ENCODE peak calls at places on chromosomes 2 and 18, in six cellular contexts. X is astrocyte of the spinal cord; S is stimulated activated CD4-positive, alpha-beta T cell treated with anti-CD3 and anti-CD28 coated beads, Interleukin-2, amount 100 ng/mL, for 24 hours; J is T-cell; H is tibial nerve; K is COR-L47. L is an unnamed sample.

GRCh38 chr2:160425394-160425793 is 68.2 kb downstream of the RBMS1 start:
- DNase-seq in K (no peak), S (no peak), X (no peak), H (no peak), J (no peak), L (no peak)

GRCh38 chr18:73511751-73512525 is 635.7 kb downstream of the FBXO15 start:
- DNase-seq in J (no peak), X (peak), K (no peak), S (no peak), H (no peak), L (peak)

GRCh38 chr2:152647417-152648010 is 69.7 kb downstream of the PRPF40A start:
- DNase-seq in H (peak), J (no peak), S (no peak), X (peak), K (no peak), L (peak)

GRCh38 chr2:130152816-130153595 is 8.1 kb upstream of the CCDC74B start:
- DNase-seq in H (no peak), K (no peak), J (no peak), X (no peak), S (no peak), L (no peak)

GRCh38 chr2:151668737-151669136 is 65.5 kb downstream of the NEB start:
- DNase-seq in K (no peak), H (no peak), S (no peak), X (no peak), J (no peak), L (no peak)

GRCh38 chr2:233691443-233692433 is 952 bp upstream of the UGT1A6 start:
- DNase-seq in X (no peak), H (no peak), K (no peak), J (no peak), S (no peak), L (no peak)

GRCh38 chr2:56299166-56299806 is 115.5 kb downstream of the CCDC85A start:
- DNase-seq in X (no peak), S (no peak), K (no peak), H (no peak), J (no peak), L (no peak)

GRCh38 chr2:211942153-211942552 is 596.4 kb downstream of the ERBB4 start:
- DNase-seq in X (no peak), K (no peak), J (no peak), H (no peak), S (no peak), L (no peak)

GRCh38 chr2:157327200-157327599 is 1.6 kb upstream of the ERMN start:
- DNase-seq in K (no peak), H (no peak), J (no peak), X (no peak), S (no peak), L (no peak)

GRCh38 chr2:197092431-197092830 is 165.9 kb upstream of the PGAP1 start:
- DNase-seq in S (no peak), J (no peak), H (no peak), X (peak), K (peak), L (peak)

GRCh38 chr2:174662459-174662858 is 64.9 kb upstream of the WIPF1 start:
- DNase-seq in H (no peak), X (peak), S (no peak), K (no peak), J (no peak), L (no peak)

GRCh38 chr2:44295636-44296359 is 20.5 kb downstream of the SLC3A1 start:
- DNase-seq in X (no peak), H (no peak), K (no peak), J (no peak), S (no peak), L (no peak)

GRCh38 chr18:33577688-33578370 is at the start of gene ASXL3:
- DNase-seq in K (peak), S (peak), X (no peak), H (peak), J (no peak), L (peak)

GRCh38 chr18:75839041-75839440 is 411.5 kb upstream of the SMIM21 start:
- DNase-seq in X (no peak), J (no peak), H (no peak), K (no peak), S (no peak), L (no peak)

GRCh38 chr18:379665-380356 is 112.0 kb upstream of the THOC1 start:
- DNase-seq in H (no peak), K (no peak), S (no peak), J (no peak), X (no peak), L (no peak)

GRCh38 chr2:20594957-20595356 is 55.9 kb downstream of the HS1BP3 start:
- DNase-seq in S (no peak), X (no peak), J (no peak), H (no peak), K (no peak), L (no peak)

GRCh38 chr2:23760746-23761145 is 166.2 kb downstream of the ATAD2B start:
- DNase-seq in S (no peak), H (no peak), J (no peak), X (peak), K (peak), L (peak)

GRCh38 chr2:59900728-59901452 is 652.6 kb downstream of the BCL11A start:
- DNase-seq in K (no peak), H (no peak), S (no peak), X (no peak), J (no peak), L (no peak)

GRCh38 chr2:53509827-53510785 is 257.5 kb upstream of the CHAC2 start:
- DNase-seq in J (no peak), S (no peak), K (no peak), H (no peak), X (no peak), L (peak)

GRCh38 chr2:200252661-200253067 is 53.8 kb upstream of the SPATS2L start:
- DNase-seq in X (peak), S (no peak), H (no peak), J (no peak), K (no peak), L (no peak)

GRCh38 chr2:152445791-152446201 is 110.8 kb downstream of the FMNL2 start:
- DNase-seq in H (no peak), S (peak), K (no peak), J (no peak), X (peak), L (no peak)

GRCh38 chr2:29080886-29081743 is 6.8 kb upstream of the PCARE start:
- DNase-seq in S (no peak), H (no peak), X (no peak), J (no peak), K (no peak), L (no peak)

GRCh38 chr2:127415593-127416485 is 2.4 kb upstream of the PROC start:
- DNase-seq in J (peak), H (no peak), S (peak), X (peak), K (peak), L (peak)

GRCh38 chr18:57802166-57802868 is 798 bp downstream of the ATP8B1 start:
- DNase-seq in H (no peak), K (peak), J (no peak), X (no peak), S (peak), L (peak)

GRCh38 chr2:172248381-172249173 is 145.9 kb upstream of the DLX2 start:
- DNase-seq in J (no peak), H (no peak), K (no peak), X (no peak), S (no peak), L (no peak)

GRCh38 chr2:206127656-206128055 is 31.6 kb downstream of the NDUFS1 start:
- DNase-seq in K (no peak), J (no peak), S (no peak), X (no peak), H (no peak), L (no peak)

GRCh38 chr2:236047886-236048540 is 120.2 kb downstream of the GBX2 start:
- DNase-seq in J (no peak), S (no peak), K (no peak), H (no peak), X (no peak), L (no peak)

GRCh38 chr2:189293164-189293563 is 113.6 kb upstream of the COL5A2 start:
- DNase-seq in S (no peak), H (no peak), X (peak), J (no peak), K (no peak), L (no peak)

GRCh38 chr2:237968048-237968862 is 1.4 kb downstream of the UBE2F start:
- DNase-seq in S (peak), H (no peak), X (peak), K (no peak), J (peak), L (no peak)

GRCh38 chr18:9364242-9364641 is 29.7 kb downstream of the TWSG1 start:
- DNase-seq in S (no peak), X (no peak), J (no peak), K (no peak), H (no peak), L (no peak)

GRCh38 chr2:30979822-30980245 is 158.4 kb downstream of the GALNT14 start:
- DNase-seq in K (no peak), J (no peak), S (no peak), X (peak), H (no peak), L (no peak)

GRCh38 chr2:188364033-188364432 is 72.4 kb downstream of the GULP1 start:
- DNase-seq in X (no peak), J (no peak), S (no peak), K (no peak), H (no peak), L (no peak)

GRCh38 chr18:75070625-75071483 is 138.1 kb downstream of the PTGR3 start:
- DNase-seq in X (peak), K (peak), H (no peak), J (peak), S (peak), L (no peak)

L was measured in NCI-H1105 treated with DMSO at 0.1 percent for 48 hours.